ENCODE peak calls at places on chromosomes 6 and 20, in six cellular contexts. One of them, this sample, is unnamed.

GRCh38 chr20:9400371-9401025 is 113.9 kb upstream of the LAMP5 start:
- DNase-seq in cardiac muscle cell: no peak
- DNase-seq in psoas muscle: no peak
- DNase-seq in lung: no peak
- DNase-seq in right lobe of liver: no peak
- DNase-seq in PC-3: no peak
- DNase-seq in this sample: no peak

GRCh38 chr6:99002826-99003225 is 55.1 kb upstream of the FBXL4 start:
- DNase-seq in cardiac muscle cell: peak; percentile 6
- DNase-seq in psoas muscle: no peak
- DNase-seq in lung: no peak
- DNase-seq in right lobe of liver: no peak
- DNase-seq in PC-3: no peak
- DNase-seq in this sample: no peak

GRCh38 chr6:154921482-154921881 is 73.6 kb upstream of the TIAM2 start:
- DNase-seq in cardiac muscle cell: no peak
- DNase-seq in psoas muscle: no peak
- DNase-seq in lung: no peak
- DNase-seq in right lobe of liver: no peak
- DNase-seq in PC-3: peak; percentile 10
- DNase-seq in this sample: no peak

GRCh38 chr20:35302421-35303335 is 10.5 kb upstream of the FAM83C start:
- DNase-seq in cardiac muscle cell: no peak
- DNase-seq in psoas muscle: no peak
- DNase-seq in lung: no peak
- DNase-seq in right lobe of liver: no peak
- DNase-seq in PC-3: peak; percentile 87
- DNase-seq in this sample: no peak

GRCh38 chr6:67629268-67629667 is 1005.8 kb upstream of the ADGRB3 start:
- DNase-seq in cardiac muscle cell: peak; percentile 80
- DNase-seq in psoas muscle: no peak
- DNase-seq in lung: no peak
- DNase-seq in right lobe of liver: no peak
- DNase-seq in PC-3: no peak
- DNase-seq in this sample: no peak

GRCh38 chr6:25053875-25054371 is 118.2 kb upstream of the RIPOR2 start:
- DNase-seq in cardiac muscle cell: peak; percentile 74
- DNase-seq in psoas muscle: no peak
- DNase-seq in lung: no peak
- DNase-seq in right lobe of liver: no peak
- DNase-seq in PC-3: peak; percentile 33
- DNase-seq in this sample: no peak

GRCh38 chr20:40714916-40715315 is 25.9 kb upstream of the MAFB start:
- DNase-seq in cardiac muscle cell: no peak
- DNase-seq in psoas muscle: no peak
- DNase-seq in lung: no peak
- DNase-seq in right lobe of liver: no peak
- DNase-seq in PC-3: no peak
- DNase-seq in this sample: no peak

GRCh38 chr6:124057448-124057847 is 253.8 kb downstream of the NKAIN2 start:
- DNase-seq in cardiac muscle cell: no peak
- DNase-seq in psoas muscle: no peak
- DNase-seq in lung: no peak
- DNase-seq in right lobe of liver: no peak
- DNase-seq in PC-3: no peak
- DNase-seq in this sample: no peak

GRCh38 chr20:5364997-5365597 is 48.3 kb upstream of the PROKR2 start:
- DNase-seq in cardiac muscle cell: no peak
- DNase-seq in psoas muscle: no peak
- DNase-seq in lung: no peak
- DNase-seq in right lobe of liver: no peak
- DNase-seq in PC-3: no peak
- DNase-seq in this sample: no peak

GRCh38 chr6:22141271-22141745 is 155.5 kb downstream of the PRL start:
- DNase-seq in cardiac muscle cell: peak; percentile 34
- DNase-seq in psoas muscle: no peak
- DNase-seq in lung: no peak
- DNase-seq in right lobe of liver: no peak
- DNase-seq in PC-3: peak; percentile 90
- DNase-seq in this sample: no peak

GRCh38 chr6:132734694-132735236 is 20.9 kb upstream of the VNN1 start:
- DNase-seq in cardiac muscle cell: peak; percentile 78
- DNase-seq in psoas muscle: no peak
- DNase-seq in lung: no peak
- DNase-seq in right lobe of liver: no peak
- DNase-seq in PC-3: peak; percentile 40
- DNase-seq in this sample: no peak

GRCh38 chr6:130779658-130780033 is 47.6 kb upstream of the SMLR1 start:
- DNase-seq in cardiac muscle cell: peak; percentile 41
- DNase-seq in psoas muscle: no peak
- DNase-seq in lung: no peak
- DNase-seq in right lobe of liver: no peak
- DNase-seq in PC-3: no peak
- DNase-seq in this sample: no peak

GRCh38 chr6:130780137-130780536 is 47.1 kb upstream of the SMLR1 start:
- DNase-seq in cardiac muscle cell: peak; percentile 18
- DNase-seq in psoas muscle: no peak
- DNase-seq in lung: no peak
- DNase-seq in right lobe of liver: no peak
- DNase-seq in PC-3: no peak
- DNase-seq in this sample: no peak

GRCh38 chr6:130781557-130781956 is 45.6 kb upstream of the SMLR1 start:
- DNase-seq in cardiac muscle cell: no peak
- DNase-seq in psoas muscle: no peak
- DNase-seq in lung: no peak
- DNase-seq in right lobe of liver: no peak
- DNase-seq in PC-3: no peak
- DNase-seq in this sample: no peak

GRCh38 chr6:130776287-130776925 is 50.8 kb upstream of the SMLR1 start:
- DNase-seq in cardiac muscle cell: no peak
- DNase-seq in psoas muscle: no peak
- DNase-seq in lung: no peak
- DNase-seq in right lobe of liver: no peak
- DNase-seq in PC-3: no peak
- DNase-seq in this sample: no peak

GRCh38 chr6:130778946-130779657 is 48.1 kb upstream of the SMLR1 start:
- DNase-seq in cardiac muscle cell: peak; percentile 62
- DNase-seq in psoas muscle: no peak
- DNase-seq in lung: no peak
- DNase-seq in right lobe of liver: no peak
- DNase-seq in PC-3: peak; percentile 10
- DNase-seq in this sample: no peak
- H3K4me3 ChIP-seq in cardiac muscle cell: no peak overlapping the region
- H3K4me3 ChIP-seq in psoas muscle: no peak overlapping the region
- H3K4me3 ChIP-seq in lung: no peak overlapping the region
- H3K4me3 ChIP-seq in right lobe of liver: no peak overlapping the region
- H3K4me3 ChIP-seq in PC-3: no peak overlapping the region
- H3K4me3 ChIP-seq in this sample: no peak overlapping the region

GRCh38 chr6:161107779-161108380 is 116.3 kb downstream of the MAP3K4 start:
- DNase-seq in cardiac muscle cell: no peak
- DNase-seq in psoas muscle: no peak
- DNase-seq in lung: no peak
- DNase-seq in right lobe of liver: no peak
- DNase-seq in PC-3: no peak
- DNase-seq in this sample: no peak
- H3K36me3 ChIP-seq in cardiac muscle cell: peaks cover 75% of the 10 kb centered on the region
- H3K36me3 ChIP-seq in psoas muscle: peaks cover 29% of the 10 kb centered on the region
- H3K36me3 ChIP-seq in lung: peaks cover 39% of the 10 kb centered on the region
- H3K36me3 ChIP-seq in right lobe of liver: no peaks in the 10 kb centered on the region
- H3K36me3 ChIP-seq in PC-3: peaks cover 57% of the 10 kb centered on the region
- H3K36me3 ChIP-seq in this sample: no peaks in the 10 kb centered on the region

GRCh38 chr6:75329703-75330102 is 45.1 kb upstream of the TMEM30A start:
- DNase-seq in cardiac muscle cell: no peak
- DNase-seq in psoas muscle: no peak
- DNase-seq in lung: no peak
- DNase-seq in right lobe of liver: no peak
- DNase-seq in PC-3: no peak
- DNase-seq in this sample: no peak

GRCh38 chr6:75337805-75338204 is 53.2 kb upstream of the TMEM30A start:
- DNase-seq in cardiac muscle cell: no peak
- DNase-seq in psoas muscle: no peak
- DNase-seq in lung: no peak
- DNase-seq in right lobe of liver: no peak
- DNase-seq in PC-3: no peak
- DNase-seq in this sample: no peak

GRCh38 chr6:75331134-75331533 is 46.5 kb upstream of the TMEM30A start:
- DNase-seq in cardiac muscle cell: peak; percentile 54
- DNase-seq in psoas muscle: no peak
- DNase-seq in lung: no peak
- DNase-seq in right lobe of liver: no peak
- DNase-seq in PC-3: peak; percentile 65
- DNase-seq in this sample: no peak

GRCh38 chr6:75333811-75334210 is 49.2 kb upstream of the TMEM30A start:
- DNase-seq in cardiac muscle cell: peak; percentile 40
- DNase-seq in psoas muscle: no peak
- DNase-seq in lung: no peak
- DNase-seq in right lobe of liver: no peak
- DNase-seq in PC-3: no peak
- DNase-seq in this sample: no peak

DNA sequence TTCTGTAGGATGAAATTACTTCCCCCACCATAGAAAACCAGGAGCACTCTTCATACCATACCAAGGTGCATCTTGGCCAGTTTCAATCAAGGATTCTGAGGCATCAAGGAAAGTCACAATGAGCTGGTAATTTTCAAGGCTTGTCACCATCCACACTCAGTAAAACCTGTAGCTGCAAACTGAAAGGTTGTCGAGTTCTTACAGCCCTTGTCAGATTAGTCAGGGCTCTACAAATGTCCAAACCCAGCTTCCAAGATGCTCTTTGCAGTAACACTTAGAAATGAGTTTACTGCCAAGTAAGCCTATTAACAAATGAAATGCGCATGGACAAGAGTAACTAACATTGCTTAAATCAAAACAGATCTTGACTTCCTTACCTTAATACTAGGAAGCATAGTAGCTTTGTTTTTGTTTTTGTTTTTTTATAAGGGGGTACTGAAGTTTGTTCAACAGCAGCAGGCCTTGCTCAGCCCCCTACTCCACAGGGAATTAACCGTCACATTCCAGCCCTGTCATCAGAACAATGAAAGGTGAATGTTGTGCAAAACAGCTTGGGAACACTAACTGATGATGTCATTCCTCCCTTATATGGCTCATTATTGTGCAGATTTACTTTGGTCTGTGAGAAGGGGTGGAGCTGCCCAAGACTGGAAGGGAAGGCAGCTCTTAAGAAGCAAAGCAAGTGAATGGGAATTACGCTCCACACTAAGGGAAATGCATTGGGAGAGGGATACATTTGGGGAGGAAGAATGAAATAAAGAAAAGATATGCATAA is 49.9 kb upstream of the TMEM30A start:
- DNase-seq in cardiac muscle cell: peak; percentile 93
- DNase-seq in psoas muscle: no peak
- DNase-seq in lung: no peak
- DNase-seq in right lobe of liver: no peak
- DNase-seq in PC-3: peak; percentile 7
- DNase-seq in this sample: no peak
- H3K4me3 ChIP-seq in cardiac muscle cell: no peak overlapping the region
- H3K4me3 ChIP-seq in psoas muscle: no peak overlapping the region
- H3K4me3 ChIP-seq in lung: no peak overlapping the region
- H3K4me3 ChIP-seq in right lobe of liver: no peak overlapping the region
- H3K4me3 ChIP-seq in PC-3: no peak overlapping the region
- H3K4me3 ChIP-seq in this sample: no peak overlapping the region

GRCh38 chr6:169967687-169968086 is 216.3 kb downstream of the ERMARD start:
- DNase-seq in cardiac muscle cell: no peak
- DNase-seq in psoas muscle: no peak
- DNase-seq in lung: peak; percentile 15
- DNase-seq in right lobe of liver: no peak
- DNase-seq in PC-3: no peak
- DNase-seq in this sample: no peak
- H3K36me3 ChIP-seq in cardiac muscle cell: no peaks in the 10 kb centered on the region
- H3K36me3 ChIP-seq in psoas muscle: no peaks in the 10 kb centered on the region
- H3K36me3 ChIP-seq in lung: no peaks in the 10 kb centered on the region
- H3K36me3 ChIP-seq in right lobe of liver: no peaks in the 10 kb centered on the region
- H3K36me3 ChIP-seq in PC-3: no peaks in the 10 kb centered on the region
- H3K36me3 ChIP-seq in this sample: no peaks in the 10 kb centered on the region

GRCh38 chr6:90413396-90413795 is 116.8 kb upstream of the BACH2 start:
- DNase-seq in cardiac muscle cell: no peak
- DNase-seq in psoas muscle: no peak
- DNase-seq in lung: peak; percentile 20
- DNase-seq in right lobe of liver: no peak
- DNase-seq in PC-3: no peak
- DNase-seq in this sample: no peak
- H3K4me3 ChIP-seq in cardiac muscle cell: no peak overlapping the region
- H3K4me3 ChIP-seq in psoas muscle: peak overlapping the region; percentile 33
- H3K4me3 ChIP-seq in lung: no peak overlapping the region
- H3K4me3 ChIP-seq in right lobe of liver: no peak overlapping the region
- H3K4me3 ChIP-seq in PC-3: no peak overlapping the region
- H3K4me3 ChIP-seq in this sample: no peak overlapping the region

GRCh38 chr6:17610835-17611234 is 10.7 kb downstream of the FAM8A1 start:
- DNase-seq in cardiac muscle cell: no peak
- DNase-seq in psoas muscle: no peak
- DNase-seq in lung: no peak
- DNase-seq in right lobe of liver: no peak
- DNase-seq in PC-3: no peak
- DNase-seq in this sample: no peak
- H3K36me3 ChIP-seq in cardiac muscle cell: peaks cover 42% of the 10 kb centered on the region
- H3K36me3 ChIP-seq in psoas muscle: no peaks in the 10 kb centered on the region
- H3K36me3 ChIP-seq in lung: peaks cover 4% of the 10 kb centered on the region
- H3K36me3 ChIP-seq in right lobe of liver: no peaks in the 10 kb centered on the region
- H3K36me3 ChIP-seq in PC-3: peaks cover 13% of the 10 kb centered on the region
- H3K36me3 ChIP-seq in this sample: no peaks in the 10 kb centered on the region

This sample was measured in Peyer's patch.